ENCODE peak calls at places on chromosomes 6 and 20, in four cellular contexts. R, J, G and B are unnamed samples.

GRCh38 chr6:108677894-108678293 is 117.2 kb downstream of the FOXO3 start:
- DNase-seq in R (no peak), J (no peak), G (no peak), B (no peak)

GRCh38 chr6:134911532-134911931 is 38.4 kb downstream of the ALDH8A1 start:
- DNase-seq in R (no peak), J (no peak), G (no peak), B (peak; percentile 90)

GRCh38 chr6:163394659-163395058 is 19.9 kb upstream of the QKI start:
- DNase-seq in R (no peak), J (no peak), G (no peak), B (no peak)

GRCh38 chr20:44004306-44004915 is 89.8 kb downstream of the TOX2 start:
- DNase-seq in R (no peak), J (no peak), G (no peak), B (no peak)

GRCh38 chr6:137933696-137934095 is 66.6 kb downstream of the TNFAIP3 start:
- DNase-seq in R (no peak), J (no peak), G (no peak), B (peak; percentile 72)

GRCh38 chr6:138863331-138863730 is 67.4 kb downstream of the ECT2L start:
- DNase-seq in R (no peak), J (no peak), G (no peak), B (no peak)

GRCh38 chr6:4661391-4661790 is 114.8 kb upstream of the CDYL start:
- DNase-seq in R (no peak), J (no peak), G (no peak), B (no peak)

GRCh38 chr20:52454660-52455059 is 263.1 kb upstream of the ZFP64 start:
- DNase-seq in R (no peak), J (no peak), G (no peak), B (no peak)

GRCh38 chr6:146184701-146185100 is 155.8 kb downstream of the GRM1 start:
- DNase-seq in R (no peak), J (no peak), G (no peak), B (no peak)

GRCh38 chr6:73203098-73203497 is 22.2 kb downstream of the KHDC1L start:
- DNase-seq in R (no peak), J (no peak), G (no peak), B (no peak)

GRCh38 chr6:42099340-42100028 is 42.9 kb downstream of the C6orf132 start:
- DNase-seq in R (no peak), J (no peak), G (no peak), B (peak; percentile 70)

GRCh38 chr6:96015791-96016776 is at the start of gene FUT9:
- DNase-seq in R (peak; percentile 94), J (peak; percentile 70), G (no peak), B (no peak)

GRCh38 chr6:157946865-157947532 is 34.7 kb upstream of the SYNJ2 start:
- DNase-seq in R (peak; percentile 47), J (no peak), G (no peak), B (no peak)

GRCh38 chr20:21609221-21609620 is 95.4 kb upstream of the NKX2-2 start:
- DNase-seq in R (no peak), J (no peak), G (no peak), B (peak; percentile 14)

GRCh38 chr20:62929051-62929538 is 2.8 kb upstream of the DIDO1 start:
- DNase-seq in R (peak; percentile 75), J (no peak), G (no peak), B (no peak)

GRCh38 chr6:149306967-149307366 is 10.5 kb upstream of the TAB2 start:
- DNase-seq in R (no peak), J (no peak), G (no peak), B (no peak)

GRCh38 chr6:138499303-138499991 is at the start of gene NHSL1:
- DNase-seq in R (peak; percentile 51), J (no peak), G (no peak), B (no peak)

GRCh38 chr6:64280569-64280968 is 645.0 kb downstream of the PHF3 start:
- DNase-seq in R (peak; percentile 57), J (no peak), G (no peak), B (no peak)

GRCh38 chr6:71446084-71446869 is 157.7 kb downstream of the OGFRL1 start:
- DNase-seq in R (no peak), J (no peak), G (no peak), B (no peak)

GRCh38 chr6:112268011-112268410 is 13.6 kb upstream of the LAMA4 start:
- DNase-seq in R (no peak), J (no peak), G (no peak), B (no peak)
- H3K27ac ChIP-seq in R (no peak overlapping the region), J (no peak overlapping the region), G (no peak overlapping the region), B (no peak overlapping the region)

DNA sequence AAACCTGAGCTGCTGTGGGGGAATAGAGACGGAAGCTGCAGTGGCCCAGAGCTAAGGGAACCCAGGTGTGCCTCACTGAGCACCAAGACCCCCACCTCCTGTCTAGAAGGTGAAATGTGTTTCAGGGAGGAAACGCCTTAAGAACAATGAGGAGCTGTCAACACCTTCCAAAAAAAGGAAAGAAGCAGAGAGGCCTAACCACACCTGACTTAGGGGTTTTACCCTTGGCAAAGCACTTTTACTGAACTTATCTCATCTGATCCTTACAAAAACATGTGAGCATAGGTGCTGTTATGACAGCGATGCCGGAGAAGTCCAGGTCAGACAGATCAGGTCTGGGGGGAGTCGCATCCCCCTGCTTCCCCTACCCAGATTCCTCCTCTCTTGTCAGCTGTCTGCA is 16.1 kb upstream of the CDKN1A start:
- DNase-seq in R (no peak), J (no peak), G (no peak), B (no peak)
- H3K27ac ChIP-seq in R (no peak overlapping the region), J (no peak overlapping the region), G (peak overlapping the region; percentile 74), B (no peak overlapping the region)

GRCh38 chr20:6028795-6029194 is 25.1 kb downstream of the LRRN4 start:
- DNase-seq in R (no peak), J (no peak), G (no peak), B (no peak)

GRCh38 chr20:6029538-6029937 is 24.3 kb downstream of the LRRN4 start:
- DNase-seq in R (no peak), J (no peak), G (no peak), B (no peak)

GRCh38 chr20:6030453-6031080 is 23.3 kb downstream of the LRRN4 start:
- DNase-seq in R (no peak), J (no peak), G (no peak), B (no peak)

GRCh38 chr20:6026051-6026450 is 27.8 kb downstream of the LRRN4 start:
- DNase-seq in R (no peak), J (no peak), G (no peak), B (peak; percentile 36)
- H3K27ac ChIP-seq in R (no peak overlapping the region), J (no peak overlapping the region), G (no peak overlapping the region), B (no peak overlapping the region)

DNA sequence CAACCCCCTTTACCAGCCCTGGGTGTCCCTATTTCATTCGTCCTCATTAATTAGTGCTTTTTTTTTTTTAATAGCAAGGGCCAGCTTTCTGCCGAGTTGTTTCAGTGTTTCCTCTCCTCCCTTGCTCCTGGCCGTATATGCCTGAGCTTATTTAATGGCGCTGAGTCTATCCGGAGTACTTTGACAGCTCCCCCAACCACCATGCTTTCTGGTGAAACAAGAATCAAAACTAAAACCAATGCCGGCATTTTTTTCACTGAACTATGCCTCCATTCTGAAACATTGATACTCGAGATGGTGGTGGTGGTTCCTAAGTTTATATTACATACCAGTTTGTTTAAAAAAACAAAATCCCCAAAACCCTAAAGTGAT is 1.2 kb downstream of the DCBLD1 start:
- DNase-seq in R (no peak), J (no peak), G (no peak), B (no peak)
- H3K27ac ChIP-seq in R (no peak overlapping the region), J (no peak overlapping the region), G (peak overlapping the region; percentile 99), B (peak overlapping the region; percentile 74)

GRCh38 chr20:10510216-10510615 is 75.1 kb downstream of the SLX4IP start:
- DNase-seq in R (no peak), J (no peak), G (no peak), B (no peak)

GRCh38 chr20:10508468-10509251 is 73.6 kb downstream of the SLX4IP start:
- DNase-seq in R (no peak), J (no peak), G (no peak), B (no peak)

GRCh38 chr20:10511166-10511506 is 76.0 kb downstream of the SLX4IP start:
- DNase-seq in R (no peak), J (no peak), G (peak; percentile 67), B (no peak)

GRCh38 chr20:10508060-10508459 is 73.0 kb downstream of the SLX4IP start:
- DNase-seq in R (no peak), J (no peak), G (no peak), B (no peak)

GRCh38 chr20:10509411-10509810 is 74.3 kb downstream of the SLX4IP start:
- DNase-seq in R (no peak), J (no peak), G (no peak), B (no peak)
- H3K27ac ChIP-seq in R (no peak overlapping the region), J (no peak overlapping the region), G (peak overlapping the region; percentile 89), B (no peak overlapping the region)

GRCh38 chr6:46104209-46104608 is 25.6 kb upstream of the ENPP4 start:
- DNase-seq in R (no peak), J (no peak), G (no peak), B (no peak)

GRCh38 chr6:46102123-46102522 is 27.7 kb upstream of the ENPP4 start:
- DNase-seq in R (no peak), J (no peak), G (no peak), B (no peak)

GRCh38 chr6:46103437-46103836 is 26.4 kb upstream of the ENPP4 start:
- DNase-seq in R (no peak), J (no peak), G (no peak), B (no peak)

GRCh38 chr6:46099952-46100351 is 29.8 kb upstream of the ENPP4 start:
- DNase-seq in R (no peak), J (no peak), G (no peak), B (no peak)

GRCh38 chr6:46105568-46105967 is 24.2 kb upstream of the ENPP4 start:
- DNase-seq in R (no peak), J (no peak), G (no peak), B (no peak)
- H3K27ac ChIP-seq in R (no peak overlapping the region), J (no peak overlapping the region), G (no peak overlapping the region), B (no peak overlapping the region)

GRCh38 chr6:131948692-131949614 is 2.2 kb downstream of the CCN2 start:
- DNase-seq in R (no peak), J (no peak), G (no peak), B (no peak)

GRCh38 chr6:131946404-131946991 is 4.7 kb downstream of the CCN2 start:
- DNase-seq in R (no peak), J (no peak), G (no peak), B (no peak)

GRCh38 chr6:131948221-131948661 is 2.9 kb downstream of the CCN2 start:
- DNase-seq in R (no peak), J (no peak), G (no peak), B (no peak)

GRCh38 chr6:131945971-131946370 is 5.2 kb downstream of the CCN2 start:
- DNase-seq in R (no peak), J (no peak), G (no peak), B (no peak)

GRCh38 chr6:131946992-131947955 is 3.9 kb downstream of the CCN2 start:
- DNase-seq in R (no peak), J (no peak), G (no peak), B (no peak)
- H3K27ac ChIP-seq in R (no peak overlapping the region), J (no peak overlapping the region), G (no peak overlapping the region), B (no peak overlapping the region)

GRCh38 chr20:2101935-2102584 is 433 bp downstream of the STK35 start:
- DNase-seq in R (peak; percentile 97), J (peak; percentile 71), G (peak; percentile 97), B (peak; percentile 43)
- H3K27ac ChIP-seq in R (peak overlapping the region; percentile 100), J (peak overlapping the region; percentile 100), G (peak overlapping the region; percentile 97), B (peak overlapping the region; percentile 94)